ENCODE peak calls at places on chromosomes 6 and 20, in ten cellular contexts. V, C, F, L, W, R, E, K, Q and U are unnamed samples.

GRCh38 chr6:118174071-118174470 is 267.0 kb downstream of the SLC35F1 start:
- DNase-seq in V (no peak), C (no peak), F (no peak), L (no peak), W (no peak), R (no peak), E (no peak), K (no peak), Q (no peak), U (no peak)

GRCh38 chr20:329851-330232 is 4.5 kb downstream of the SOX12 start:
- DNase-seq in V (no peak), C (no peak), F (no peak), L (no peak), W (no peak), R (no peak), E (no peak), K (no peak), Q (no peak), U (no peak)

GRCh38 chr6:13304101-13304500 is 24.2 kb downstream of the TBC1D7 start:
- DNase-seq in V (no peak), C (no peak), F (no peak), L (no peak), W (no peak), R (no peak), E (no peak), K (no peak), Q (no peak), U (no peak)

GRCh38 chr6:142893088-142893487 is 51.9 kb downstream of the HIVEP2 start:
- DNase-seq in V (no peak), C (peak), F (no peak), L (no peak), W (no peak), R (no peak), E (no peak), K (no peak), Q (no peak), U (no peak)

GRCh38 chr6:56040271-56040670 is 164.9 kb upstream of the BMP5 start:
- DNase-seq in V (no peak), C (peak), F (peak), L (no peak), W (no peak), R (no peak), E (no peak), K (peak), Q (no peak), U (no peak)

GRCh38 chr6:12875061-12875460 is 158.5 kb downstream of the PHACTR1 start:
- DNase-seq in V (no peak), C (peak), F (peak), L (no peak), W (no peak), R (no peak), E (no peak), K (peak), Q (no peak), U (no peak)

GRCh38 chr6:16320533-16321340 is 82.3 kb downstream of the GMPR start:
- DNase-seq in V (peak), C (peak), F (peak), L (no peak), W (no peak), R (no peak), E (no peak), K (no peak), Q (no peak), U (peak)

GRCh38 chr6:152387091-152387490 is 250.1 kb downstream of the SYNE1 start:
- DNase-seq in V (no peak), C (no peak), F (no peak), L (no peak), W (no peak), R (no peak), E (no peak), K (no peak), Q (no peak), U (no peak)

GRCh38 chr20:31644701-31645100 is 7.0 kb downstream of the COX4I2 start:
- DNase-seq in V (no peak), C (no peak), F (no peak), L (no peak), W (no peak), R (no peak), E (no peak), K (no peak), Q (no peak), U (no peak)

GRCh38 chr6:7921582-7922199 is 11.1 kb upstream of the TXNDC5 start:
- DNase-seq in V (no peak), C (no peak), F (no peak), L (no peak), W (no peak), R (no peak), E (no peak), K (no peak), Q (no peak), U (no peak)

GRCh38 chr6:143501851-143502250 is 9.7 kb downstream of the FUCA2 start:
- DNase-seq in V (no peak), C (no peak), F (no peak), L (no peak), W (no peak), R (no peak), E (no peak), K (no peak), Q (no peak), U (no peak)

GRCh38 chr20:55353206-55353605 is 652.1 kb downstream of the CBLN4 start:
- DNase-seq in V (no peak), C (no peak), F (no peak), L (no peak), W (no peak), R (no peak), E (no peak), K (no peak), Q (no peak), U (no peak)

GRCh38 chr6:141483561-141484061 is 649.1 kb upstream of the GJE1 start:
- DNase-seq in V (no peak), C (peak), F (peak), L (no peak), W (no peak), R (peak), E (no peak), K (peak), Q (peak), U (peak)

GRCh38 chr6:13248053-13248452 is 80.3 kb downstream of the TBC1D7 start:
- DNase-seq in V (peak), C (peak), F (peak), L (no peak), W (no peak), R (no peak), E (no peak), K (peak), Q (no peak), U (peak)

GRCh38 chr20:32564921-32565734 is 20.0 kb downstream of the NOL4L start:
- DNase-seq in V (no peak), C (no peak), F (no peak), L (peak), W (peak), R (peak), E (peak), K (no peak), Q (no peak), U (no peak)

GRCh38 chr20:50758992-50759391 is 27.6 kb downstream of the PARD6B start:
- DNase-seq in V (no peak), C (no peak), F (no peak), L (no peak), W (no peak), R (no peak), E (no peak), K (no peak), Q (no peak), U (no peak)

GRCh38 chr6:166221040-166221439 is 53.4 kb upstream of the TBXT start:
- DNase-seq in V (no peak), C (no peak), F (no peak), L (no peak), W (no peak), R (no peak), E (no peak), K (no peak), Q (no peak), U (no peak)

GRCh38 chr20:3461911-3462677 is 8.7 kb upstream of the ATRN start:
- DNase-seq in V (no peak), C (no peak), F (no peak), L (no peak), W (no peak), R (no peak), E (no peak), K (no peak), Q (no peak), U (no peak)
- H3K4me3 ChIP-seq in V (no peak), C (no peak), F (no peak), L (no peak), W (no peak), R (no peak), E (no peak), K (no peak), Q (no peak), U (no peak)

DNA sequence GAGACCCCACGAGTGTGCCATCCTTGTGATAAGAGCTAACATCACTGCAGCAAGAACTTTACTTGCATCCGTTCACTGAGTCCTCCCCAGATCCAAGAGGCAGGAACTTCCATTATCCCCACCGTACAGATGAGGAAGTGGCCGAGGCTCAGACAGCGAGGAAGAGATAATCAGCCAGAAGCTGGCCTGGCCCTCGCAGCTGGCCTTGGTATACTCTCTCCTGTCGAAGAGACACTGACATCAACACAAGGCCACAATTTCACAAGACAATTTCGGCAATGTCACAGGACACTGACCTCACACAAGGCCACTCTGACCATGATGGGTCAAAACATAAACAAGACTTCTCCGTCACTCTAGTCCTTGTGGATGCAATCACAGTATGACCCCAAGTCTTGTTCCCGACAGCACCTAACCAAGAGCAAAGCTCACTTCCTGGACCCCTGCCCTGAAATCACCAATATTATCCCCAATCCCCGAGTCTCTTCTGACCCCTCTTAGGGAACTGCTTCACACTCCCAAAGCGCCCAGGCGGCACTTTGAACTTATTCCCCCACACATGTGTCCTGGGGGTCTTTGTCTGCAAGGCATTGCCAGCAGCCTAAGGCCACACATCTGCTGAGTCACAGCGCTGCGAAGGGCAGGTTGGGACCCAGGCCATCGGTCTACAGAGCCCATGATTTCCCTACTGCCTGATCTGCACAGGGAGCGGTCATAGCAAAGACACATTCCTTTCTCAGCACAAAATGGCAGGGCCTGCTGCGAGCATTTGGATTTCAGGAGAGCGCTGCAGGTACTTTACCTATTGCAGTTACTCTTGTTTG is 14.8 kb upstream of the VAPB start:
- DNase-seq in V (no peak), C (no peak), F (no peak), L (no peak), W (peak), R (no peak), E (no peak), K (no peak), Q (no peak), U (no peak)
- H3K4me3 ChIP-seq in V (no peak), C (no peak), F (no peak), L (no peak), W (no peak), R (no peak), E (no peak), K (no peak), Q (no peak), U (no peak)

DNA sequence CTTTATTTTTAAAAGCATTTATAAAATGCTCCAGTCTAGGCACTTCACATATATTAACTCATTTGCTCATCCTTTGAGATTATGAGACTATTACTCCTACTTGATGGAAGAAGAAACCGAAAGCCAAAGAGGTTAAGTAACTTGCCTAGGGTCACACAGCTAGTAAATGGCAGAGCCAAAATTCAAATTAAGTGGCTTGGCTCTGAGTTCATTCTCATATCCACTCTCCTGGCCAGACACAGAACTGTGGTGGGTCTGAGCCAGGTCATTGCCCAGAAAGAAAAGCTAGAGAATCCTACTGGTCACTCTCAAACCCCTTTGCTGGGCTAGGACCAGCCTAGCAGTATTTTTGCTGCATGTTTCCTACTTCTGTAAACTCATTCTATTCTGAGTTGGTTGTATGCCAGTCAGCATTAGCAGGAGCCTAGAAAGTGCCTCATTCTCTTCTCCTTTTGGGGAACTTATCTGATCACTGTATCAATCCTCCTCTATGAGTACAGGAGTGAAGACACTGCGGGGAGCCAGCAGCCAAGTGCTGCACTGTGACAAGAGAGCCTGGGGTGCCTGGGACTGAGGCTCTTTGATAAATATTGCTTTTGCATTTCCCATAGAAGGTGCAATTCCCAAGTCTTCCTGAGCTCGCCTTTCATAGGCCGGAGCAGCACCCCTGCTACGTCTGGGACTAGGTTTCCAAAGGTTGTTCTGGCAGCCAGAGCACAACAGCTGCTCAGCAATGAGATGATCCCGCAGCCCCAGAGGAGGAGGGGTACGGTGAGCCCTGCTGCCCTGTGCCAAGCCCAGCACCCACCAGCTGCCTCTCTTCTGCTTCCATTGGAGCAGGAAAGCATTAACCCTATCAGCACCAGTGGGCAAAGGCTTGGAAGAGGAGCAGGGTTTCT is 728.3 kb downstream of the MAFB start:
- DNase-seq in V (no peak), C (no peak), F (no peak), L (no peak), W (no peak), R (no peak), E (no peak), K (no peak), Q (no peak), U (no peak)
- H3K4me3 ChIP-seq in V (no peak), C (no peak), F (no peak), L (no peak), W (no peak), R (no peak), E (no peak), K (no peak), Q (no peak), U (no peak)

DNA sequence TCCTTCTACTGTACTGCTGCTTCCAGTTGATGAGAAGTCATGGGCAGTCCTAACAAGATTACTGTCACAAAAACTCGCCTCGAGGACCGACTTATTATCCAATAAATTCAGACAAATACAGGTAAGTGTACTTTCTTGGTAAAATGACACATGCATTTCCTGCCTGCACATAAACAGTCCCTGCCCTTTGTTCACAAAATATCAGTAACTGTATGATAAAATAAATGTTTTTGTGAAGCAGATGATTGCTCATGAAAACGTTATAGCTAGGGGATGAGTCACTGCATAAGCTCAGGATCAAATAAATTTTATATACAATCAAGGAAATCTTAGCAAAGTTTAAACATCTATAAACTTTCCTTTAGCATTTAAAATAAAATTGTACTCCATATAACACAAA is 164.5 kb upstream of the RIPOR2 start:
- DNase-seq in V (no peak), C (no peak), F (no peak), L (no peak), W (no peak), R (no peak), E (no peak), K (no peak), Q (no peak), U (no peak)
- H3K4me3 ChIP-seq in V (no peak), C (no peak), F (no peak), L (no peak), W (no peak), R (no peak), E (no peak), K (no peak), Q (no peak), U (no peak)

DNA sequence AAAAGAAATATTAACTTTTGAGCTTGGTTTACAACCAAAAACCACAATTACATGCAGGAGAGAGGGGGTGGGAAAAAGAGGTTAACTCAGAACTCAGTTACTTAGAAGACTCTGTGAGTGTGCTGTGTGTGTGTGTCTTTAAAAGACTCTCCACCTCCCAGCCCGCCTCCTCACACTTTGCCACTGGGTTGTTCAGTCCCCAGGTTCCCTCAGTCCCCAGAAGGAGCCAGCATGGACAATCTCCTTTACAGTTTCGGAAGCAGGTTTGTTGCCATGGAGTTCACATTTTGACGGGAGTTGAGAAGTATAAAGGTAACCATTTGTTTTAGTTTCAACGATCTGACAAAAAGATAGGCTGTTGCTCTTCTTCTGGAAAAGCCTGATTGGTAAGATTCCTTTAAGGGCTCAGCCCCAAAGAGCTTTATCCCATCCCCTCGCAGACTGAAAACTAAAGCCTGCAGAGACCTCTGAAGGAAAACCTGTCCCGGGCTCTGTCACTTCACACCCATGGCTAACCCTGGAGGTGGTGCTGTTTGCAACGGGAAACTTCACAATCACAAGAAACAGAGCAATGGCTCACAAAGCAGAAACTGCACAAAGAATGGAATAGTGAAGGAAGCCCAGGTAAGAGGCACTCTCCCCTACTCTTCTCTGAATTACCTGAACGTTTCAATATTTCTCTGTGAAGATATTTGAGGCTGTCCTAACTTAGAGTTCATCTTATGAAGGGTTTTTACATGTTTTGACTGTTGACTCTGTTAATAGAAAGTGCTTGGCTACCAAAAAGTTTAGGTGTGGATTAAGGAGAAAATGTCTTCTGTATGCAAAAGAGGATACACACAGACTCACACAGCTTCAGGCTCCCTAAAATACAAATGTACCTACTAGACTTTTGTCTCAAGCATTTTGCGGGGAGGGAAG is at the start of gene SPTLC3:
- DNase-seq in V (peak), C (peak), F (peak), L (no peak), W (peak), R (peak), E (peak), K (peak), Q (peak), U (no peak)
- H3K4me3 ChIP-seq in V (peak), C (peak), F (peak), L (peak), W (peak), R (peak), E (peak), K (peak), Q (no peak), U (peak)

DNA sequence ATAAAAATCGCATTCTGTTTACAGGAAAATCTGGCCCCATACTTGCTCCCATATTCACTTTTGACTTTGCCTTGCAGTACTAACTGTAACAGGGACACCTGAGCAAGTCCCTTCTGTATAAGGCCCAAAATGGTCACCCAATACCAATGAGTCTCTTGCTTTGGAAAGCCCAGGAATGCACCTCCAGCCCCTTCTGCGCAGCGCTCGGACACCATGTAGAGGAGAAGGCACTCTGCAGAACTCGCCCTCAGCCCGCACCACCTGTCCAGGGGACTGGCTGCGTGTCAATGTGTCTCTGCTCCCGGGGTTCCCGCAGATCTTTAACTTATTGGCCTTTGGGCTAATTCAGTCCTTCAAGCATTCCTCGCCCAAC is 746 bp upstream of the PRND start:
- DNase-seq in V (no peak), C (no peak), F (no peak), L (no peak), W (no peak), R (no peak), E (no peak), K (no peak), Q (no peak), U (no peak)
- H3K4me3 ChIP-seq in V (no peak), C (no peak), F (no peak), L (no peak), W (no peak), R (no peak), E (no peak), K (no peak), Q (no peak), U (no peak)

GRCh38 chr6:67045076-67045475 is 1338.0 kb upstream of the EYS start:
- DNase-seq in V (no peak), C (peak), F (no peak), L (no peak), W (no peak), R (no peak), E (no peak), K (no peak), Q (no peak), U (no peak)
- H3K4me3 ChIP-seq in V (no peak), C (no peak), F (no peak), L (no peak), W (no peak), R (no peak), E (no peak), K (no peak), Q (no peak), U (no peak)

DNA sequence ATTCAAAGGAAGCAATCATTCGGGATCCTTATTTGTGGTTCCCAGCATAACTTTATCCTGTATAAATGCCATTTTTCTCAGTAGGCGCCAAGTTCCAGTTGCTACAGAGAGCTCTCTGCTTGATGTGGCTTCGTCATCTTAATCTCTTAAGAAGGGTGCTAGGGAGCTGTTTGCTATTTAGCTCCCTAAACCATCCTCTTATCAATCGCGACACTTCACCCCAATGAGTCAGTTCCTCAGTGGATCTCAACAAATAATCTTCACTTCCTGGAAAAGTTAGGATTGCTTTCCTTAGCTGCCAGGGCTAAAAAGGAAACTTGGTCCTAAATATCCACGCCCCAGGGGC is 1.3 kb upstream of the NKAIN2 start:
- DNase-seq in V (peak), C (no peak), F (no peak), L (no peak), W (no peak), R (no peak), E (no peak), K (no peak), Q (no peak), U (no peak)
- H3K4me3 ChIP-seq in V (no peak), C (no peak), F (peak), L (peak), W (no peak), R (no peak), E (no peak), K (peak), Q (no peak), U (no peak)